ENCODE peak calls at places on chromosomes 3 and 15, in nine cellular contexts. I is GM13976, P is fibroblast of mammary gland, H is MCF 10A, Z is cardiac fibroblast, E is IMR-90, G is lower lobe of right lung, O is transverse colon, B is fibroblast of pulmonary artery. J is an unnamed sample.

GRCh38 chr3:4763604-4764247 is 215.5 kb upstream of the BHLHE40 start:
- DNase-seq in I (no peak), E (no peak), Z (no peak), B (no peak), H (no peak), O (no peak), G (no peak), P (no peak), J (no peak)

GRCh38 chr3:179949428-179949827 is 87.3 kb downstream of the PEX5L start:
- DNase-seq in O (no peak), H (no peak), B (no peak), P (no peak), G (no peak), Z (no peak), I (no peak), E (no peak), J (no peak)

GRCh38 chr3:186536883-186537553 is 7.2 kb downstream of the CRYGS start:
- DNase-seq in B (peak; percentile 24), H (no peak), P (peak; percentile 31), E (peak; percentile 15), O (no peak), Z (peak; percentile 42), I (no peak), G (no peak), J (peak; percentile 35)

GRCh38 chr3:141454906-141455602 is 31.8 kb upstream of the RASA2 start:
- DNase-seq in B (peak; percentile 89), O (no peak), P (peak; percentile 94), G (no peak), Z (peak; percentile 94), H (peak; percentile 83), E (peak; percentile 88), I (peak; percentile 87), J (peak; percentile 88)

GRCh38 chr15:68258684-68259083 is 18.9 kb upstream of the FEM1B start:
- DNase-seq in I (no peak), Z (peak; percentile 56), H (no peak), B (peak; percentile 34), O (peak; percentile 16), G (no peak), E (no peak), P (no peak), J (no peak)

GRCh38 chr3:154981201-154981600 is 98.9 kb upstream of the MME start:
- DNase-seq in I (no peak), Z (peak; percentile 29), H (no peak), E (peak; percentile 31), G (no peak), B (peak; percentile 50), O (no peak), P (peak; percentile 29), J (peak; percentile 28)

GRCh38 chr3:24242012-24242698 is 252.5 kb downstream of the THRB start:
- DNase-seq in Z (peak; percentile 93), I (no peak), B (peak; percentile 97), H (peak; percentile 76), P (peak; percentile 82), E (peak; percentile 45), O (no peak), G (no peak), J (peak; percentile 50)

GRCh38 chr3:109825971-109826810 is 488.8 kb upstream of the DPPA4 start:
- DNase-seq in Z (no peak), B (no peak), P (no peak), G (no peak), H (no peak), I (no peak), E (no peak), O (no peak), J (no peak)

GRCh38 chr3:37981348-37981664 is 9.3 kb upstream of the VILL start:
- DNase-seq in E (no peak), I (no peak), P (no peak), B (no peak), H (no peak), Z (no peak), O (no peak), G (no peak), J (no peak)

GRCh38 chr3:192494176-192494575 is 233.2 kb downstream of the FGF12 start:
- DNase-seq in I (no peak), O (no peak), H (peak; percentile 39), P (no peak), B (peak; percentile 40), Z (peak; percentile 66), E (no peak), G (no peak), J (no peak)

GRCh38 chr3:98552232-98553020 is 20.6 kb downstream of the GPR15 start:
- DNase-seq in O (no peak), H (no peak), I (no peak), B (no peak), G (no peak), P (no peak), Z (no peak), E (no peak), J (no peak)

GRCh38 chr3:197458179-197458707 is 97.5 kb downstream of the BDH1 start:
- DNase-seq in B (peak; percentile 25), P (peak; percentile 18), H (peak; percentile 58), G (peak; percentile 54), I (peak; percentile 44), E (peak; percentile 13), O (peak; percentile 60), Z (no peak), J (no peak)

GRCh38 chr3:150521458-150521857 is 24.8 kb downstream of the SERP1 start:
- DNase-seq in E (no peak), Z (no peak), H (no peak), G (no peak), B (no peak), O (no peak), P (peak; percentile 11), I (no peak), J (no peak)
- TF ChIP-seq CTCF in E (no peak), Z (no peak), H (no peak), G (no peak), B (no peak), O (no peak), P (peak; percentile 13), I (no peak), J (peak; percentile 17)

GRCh38 chr15:78284758-78285157 is 14.7 kb downstream of the SKIC8 start:
- DNase-seq in O (no peak), B (no peak), P (no peak), I (no peak), G (no peak), E (no peak), H (no peak), Z (no peak), J (no peak)
- TF ChIP-seq CTCF in O (no peak), B (no peak), P (peak; percentile 6), I (no peak), G (no peak), E (no peak), H (peak; percentile 11), Z (peak; percentile 4), J (no peak)

GRCh38 chr3:53812434-53812833 is 33.8 kb downstream of the CHDH start:
- DNase-seq in O (no peak), E (no peak), G (no peak), P (no peak), H (no peak), Z (no peak), B (no peak), I (no peak), J (no peak)
- TF ChIP-seq CTCF in O (no peak), E (no peak), G (no peak), P (no peak), H (no peak), Z (no peak), B (no peak), I (no peak), J (peak; percentile 32)

DNA sequence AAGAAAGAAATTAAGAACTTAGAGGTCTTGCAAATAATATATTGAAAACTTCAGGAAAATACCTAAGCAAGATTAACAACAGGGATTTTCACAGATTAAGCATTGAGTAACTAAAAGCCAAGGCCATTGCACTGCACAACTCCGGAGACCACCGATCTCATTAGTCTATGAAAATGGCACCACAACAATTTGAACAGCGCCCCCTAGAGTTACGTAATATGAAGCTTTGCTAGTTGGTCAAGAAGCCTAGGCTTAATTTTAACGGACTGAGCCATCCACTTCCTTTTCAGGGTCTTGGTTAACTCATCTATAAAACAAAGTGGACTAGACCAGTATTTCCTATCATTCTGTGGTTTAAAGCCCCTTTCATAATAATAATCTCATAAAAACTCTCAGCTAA is 24.8 kb downstream of the TMEM212 start:
- DNase-seq in H (peak; percentile 16), G (no peak), Z (peak; percentile 38), E (no peak), P (no peak), O (no peak), B (no peak), I (no peak), J (no peak)
- TF ChIP-seq CTCF in H (peak; percentile 35), G (peak; percentile 28), Z (peak; percentile 25), E (peak; percentile 17), P (peak; percentile 36), O (no peak), B (peak; percentile 24), I (no peak), J (peak; percentile 76)

DNA sequence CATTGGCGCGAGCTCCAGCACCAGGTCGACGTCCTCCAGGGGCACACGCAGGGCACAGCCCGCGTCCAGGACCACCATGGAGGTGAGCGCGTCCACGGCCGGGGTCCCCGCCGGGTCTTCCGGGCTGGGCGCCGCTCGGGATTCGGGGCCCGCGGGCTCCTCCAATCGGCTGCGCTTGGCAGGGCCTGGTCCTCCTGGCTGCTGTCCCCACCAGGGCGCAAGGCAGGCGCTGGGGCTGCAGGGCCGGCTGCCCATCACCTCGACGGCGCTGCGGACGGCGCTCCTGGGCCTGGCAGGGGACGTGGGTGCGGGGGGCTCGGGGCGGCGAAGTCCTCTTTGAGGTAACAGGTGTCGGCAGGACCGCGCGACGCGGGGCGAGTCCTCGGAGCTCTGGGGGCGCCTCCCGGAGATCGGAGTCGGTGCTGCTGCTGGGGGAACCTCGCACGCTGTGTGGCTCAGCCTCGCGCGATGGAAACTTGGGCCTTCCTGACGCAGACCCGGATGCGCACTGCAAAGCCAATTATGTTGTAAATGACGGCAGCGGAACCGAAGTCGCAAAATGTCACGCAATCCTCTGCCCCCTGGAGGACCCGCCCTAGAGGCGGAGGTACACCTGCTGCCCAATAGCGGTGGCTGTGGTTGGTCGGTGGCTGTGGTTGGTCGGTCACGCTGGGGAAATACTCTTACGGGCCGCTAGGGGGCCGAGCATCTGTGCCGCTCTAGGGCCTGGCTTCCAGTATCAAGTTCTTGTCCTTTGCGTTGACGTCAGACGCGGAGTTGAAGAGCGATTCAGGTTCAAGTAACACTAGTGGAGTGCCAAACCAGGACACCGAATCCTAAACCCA is at the start of gene PRR23C:
- DNase-seq in Z (no peak), O (no peak), I (no peak), H (no peak), B (no peak), P (no peak), G (no peak), E (no peak), J (no peak)
- TF ChIP-seq CTCF in Z (no peak), O (no peak), I (no peak), H (no peak), B (no peak), P (no peak), G (no peak), E (no peak), J (peak; percentile 32)

GRCh38 chr3:183591881-183592521 is 36.5 kb upstream of the KLHL6 start:
- DNase-seq in P (no peak), G (no peak), H (no peak), Z (peak; percentile 42), E (no peak), O (no peak), B (peak; percentile 15), I (peak; percentile 64), J (peak; percentile 9)
- TF ChIP-seq CTCF in P (peak; percentile 15), G (peak; percentile 36), H (no peak), Z (peak; percentile 7), E (peak; percentile 27), O (no peak), B (peak; percentile 30), I (peak; percentile 24), J (peak; percentile 71)

DNA sequence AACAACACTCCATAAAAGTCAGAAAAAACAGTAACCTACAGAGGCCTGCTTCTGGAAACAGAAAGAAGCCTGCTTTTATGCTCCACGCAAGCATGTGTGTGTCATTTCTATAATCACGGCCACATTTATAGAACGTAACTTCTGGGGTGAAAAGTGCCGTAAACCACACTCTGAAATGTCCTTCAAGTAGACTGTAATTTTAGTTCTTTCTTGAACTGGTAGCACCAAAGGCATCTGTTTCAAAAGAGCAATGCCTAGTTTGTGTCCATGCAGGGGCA is 19.5 kb upstream of the CMTM7 start:
- DNase-seq in I (no peak), B (no peak), Z (no peak), P (no peak), H (no peak), E (no peak), G (no peak), O (no peak), J (no peak)
- TF ChIP-seq CTCF in I (no peak), B (no peak), Z (no peak), P (no peak), H (no peak), E (no peak), G (no peak), O (no peak), J (no peak)